ENCODE peak calls at places on chromosomes 3 and 15, in seven cellular contexts. W is prostate gland; Z is HEK293T; B is hepatocyte; D is NCI-H69; K is PC-3; G is activated naive CD4-positive, alpha-beta T cell. X is an unnamed sample.

GRCh38 chr15:85582719-85583089 is 202.3 kb downstream of the AKAP13 start:
- DNase-seq in K (no peak), W (no peak), D (no peak), G (no peak), B (peak), Z (no peak), X (no peak)

GRCh38 chr15:67559158-67559557 is 16.7 kb downstream of the MAP2K5 start:
- DNase-seq in D (peak), Z (no peak), G (no peak), B (no peak), W (no peak), K (no peak), X (peak)

GRCh38 chr15:77416954-77417353 is 3.0 kb downstream of the PEAK1 start:
- DNase-seq in K (peak), Z (no peak), W (no peak), G (no peak), B (no peak), D (peak), X (no peak)

GRCh38 chr15:87863152-87863551 is 393.4 kb downstream of the NTRK3 start:
- DNase-seq in Z (no peak), K (no peak), G (no peak), B (peak), W (no peak), D (no peak), X (peak)

GRCh38 chr3:10364816-10365215 is 43.9 kb upstream of the SEC13 start:
- DNase-seq in B (no peak), K (no peak), Z (no peak), G (no peak), D (no peak), W (no peak), X (no peak)

GRCh38 chr15:31178705-31179104 is 77.2 kb upstream of the TRPM1 start:
- DNase-seq in G (no peak), Z (no peak), W (no peak), D (no peak), K (no peak), B (no peak), X (no peak)

GRCh38 chr15:85443593-85444328 is 63.4 kb downstream of the AKAP13 start:
- DNase-seq in B (peak), W (no peak), Z (peak), K (peak), G (no peak), D (peak), X (peak)

GRCh38 chr3:109731639-109732473 is 394.5 kb upstream of the DPPA4 start:
- DNase-seq in G (peak), W (peak), B (peak), D (peak), Z (peak), K (peak), X (peak)

GRCh38 chr3:190321789-190322603 is at the start of gene CLDN1:
- DNase-seq in W (peak), Z (peak), B (peak), G (peak), K (peak), D (peak), X (peak)

GRCh38 chr3:193829781-193830180 is 236.8 kb downstream of the OPA1 start:
- DNase-seq in Z (no peak), G (no peak), K (peak), D (peak), B (peak), W (peak), X (no peak)

GRCh38 chr3:12193485-12194165 is 34.9 kb upstream of the TIMP4 start:
- DNase-seq in B (peak), Z (no peak), D (no peak), W (no peak), G (no peak), K (peak), X (no peak)

GRCh38 chr3:179671709-179672337 is 19.0 kb downstream of the USP13 start:
- DNase-seq in K (peak), G (no peak), Z (no peak), B (peak), W (no peak), D (no peak), X (no peak)

GRCh38 chr15:81001180-81002003 is 669 bp downstream of the TLNRD1 start:
- DNase-seq in W (peak), Z (peak), K (peak), D (peak), B (peak), G (no peak), X (peak)